ENCODE peak calls at places on chromosomes 16 and 17, in five cellular contexts. Z is lung; P is heart left ventricle; K is activated naive CD4-positive, alpha-beta T cell treated with anti-CD3 and anti-CD28 coated beads, Interleukin-2, amount 10 ng/mL, durations not matched to agents 7 days and 5 days; E is activated gamma-delta T cell treated with Interleukin-2 at 50 U/mL for 16 hours. B is an unnamed sample.

GRCh38 chr17:66633322-66633965 is 201.5 kb upstream of the CACNG5 start:
- DNase-seq in Z (no peak), P (no peak), K (peak; percentile 53), E (peak; percentile 7), B (no peak)

GRCh38 chr17:44344939-44345496 is at the start of gene GRN:
- DNase-seq in Z (peak; percentile 97), P (peak; percentile 94), K (peak; percentile 93), E (peak; percentile 82), B (peak; percentile 86)

GRCh38 chr17:35175638-35176415 is 18.4 kb downstream of the SLC35G3 start:
- DNase-seq in Z (no peak), P (no peak), K (no peak), E (no peak), B (no peak)

GRCh38 chr17:80544655-80545498 is at the start of gene RPTOR:
- DNase-seq in Z (peak; percentile 91), P (peak; percentile 92), K (peak; percentile 94), E (peak; percentile 87), B (peak; percentile 83)

GRCh38 chr16:16014329-16015224 is 65.2 kb downstream of the ABCC1 start:
- DNase-seq in Z (peak; percentile 37), P (peak; percentile 67), K (no peak), E (no peak), B (no peak)

GRCh38 chr16:10493276-10493675 is 87.1 kb downstream of the EMP2 start:
- DNase-seq in Z (no peak), P (no peak), K (no peak), E (no peak), B (no peak)

GRCh38 chr16:79400462-79401149 is 199.9 kb downstream of the MAF start:
- DNase-seq in Z (no peak), P (no peak), K (no peak), E (no peak), B (no peak)

GRCh38 chr16:30368122-30368791 is 2.0 kb downstream of the TBC1D10B start:
- DNase-seq in Z (no peak), P (no peak), K (no peak), E (no peak), B (no peak)

GRCh38 chr16:1363501-1364041 is 11.8 kb downstream of the GNPTG start:
- DNase-seq in Z (peak; percentile 58), P (no peak), K (peak; percentile 78), E (peak; percentile 67), B (peak; percentile 58)

GRCh38 chr17:7745748-7746470 is 28.4 kb downstream of the DNAH2 start:
- DNase-seq in Z (peak; percentile 72), P (no peak), K (no peak), E (no peak), B (no peak)

GRCh38 chr16:50096791-50097190 is 31.0 kb downstream of the HEATR3 start:
- DNase-seq in Z (no peak), P (no peak), K (no peak), E (no peak), B (no peak)

GRCh38 chr16:5024632-5025031 is 9.1 kb downstream of the NAGPA start:
- DNase-seq in Z (no peak), P (no peak), K (no peak), E (no peak), B (no peak)